ENCODE peak calls at places on chromosomes 4 and X, in five cellular contexts. One of them, this sample, is unnamed.

GRCh38 chr4:88765729-88766128 is 68.1 kb upstream of the NAP1L5 start:
- DNase-seq in immature natural killer cell: no peak
- DNase-seq in Right ventricle myocardium superior: peak; percentile 73
- DNase-seq in retina: no peak
- DNase-seq in DMS79: no peak
- DNase-seq in this sample: no peak

GRCh38 chr4:153148796-153149195 is 55.4 kb upstream of the TRIM2 start:
- DNase-seq in immature natural killer cell: no peak
- DNase-seq in Right ventricle myocardium superior: no peak
- DNase-seq in retina: no peak
- DNase-seq in DMS79: no peak
- DNase-seq in this sample: no peak

GRCh38 chrX:149908308-149908707 is 21.1 kb upstream of the HSFX4 start:
- DNase-seq in immature natural killer cell: no peak
- DNase-seq in Right ventricle myocardium superior: no peak
- DNase-seq in retina: no peak
- DNase-seq in DMS79: no peak
- DNase-seq in this sample: no peak

GRCh38 chrX:5390376-5390775 is 838.3 kb downstream of the NLGN4X start:
- DNase-seq in immature natural killer cell: no peak
- DNase-seq in Right ventricle myocardium superior: no peak
- DNase-seq in retina: no peak
- DNase-seq in DMS79: no peak
- DNase-seq in this sample: no peak

GRCh38 chr4:81882222-81882621 is 410.5 kb upstream of the RASGEF1B start:
- DNase-seq in immature natural killer cell: no peak
- DNase-seq in Right ventricle myocardium superior: no peak
- DNase-seq in retina: no peak
- DNase-seq in DMS79: no peak
- DNase-seq in this sample: no peak

GRCh38 chrX:133337250-133337649 is 78.0 kb downstream of the GPC4 start:
- DNase-seq in immature natural killer cell: no peak
- DNase-seq in Right ventricle myocardium superior: no peak
- DNase-seq in retina: no peak
- DNase-seq in DMS79: no peak
- DNase-seq in this sample: no peak

GRCh38 chrX:8289523-8289922 is 118.5 kb upstream of the VCX2 start:
- DNase-seq in immature natural killer cell: no peak
- DNase-seq in Right ventricle myocardium superior: no peak
- DNase-seq in retina: no peak
- DNase-seq in DMS79: no peak
- DNase-seq in this sample: no peak

GRCh38 chrX:118520206-118520857 is 24.7 kb downstream of the DOCK11 start:
- DNase-seq in immature natural killer cell: no peak
- DNase-seq in Right ventricle myocardium superior: no peak
- DNase-seq in retina: no peak
- DNase-seq in DMS79: no peak
- DNase-seq in this sample: no peak

GRCh38 chr4:135508006-135508714 is 1306.6 kb upstream of the PABPC4L start:
- DNase-seq in immature natural killer cell: no peak
- DNase-seq in Right ventricle myocardium superior: no peak
- DNase-seq in retina: no peak
- DNase-seq in DMS79: no peak
- DNase-seq in this sample: no peak

GRCh38 chrX:129717902-129718301 is 20.9 kb upstream of the XPNPEP2 start:
- DNase-seq in immature natural killer cell: no peak
- DNase-seq in Right ventricle myocardium superior: no peak
- DNase-seq in retina: no peak
- DNase-seq in DMS79: no peak
- DNase-seq in this sample: no peak

GRCh38 chr4:37653601-37654000 is 32.6 kb downstream of the RELL1 start:
- DNase-seq in immature natural killer cell: no peak
- DNase-seq in Right ventricle myocardium superior: no peak
- DNase-seq in retina: no peak
- DNase-seq in DMS79: no peak
- DNase-seq in this sample: no peak

GRCh38 chr4:129672941-129673340 is 577.0 kb downstream of the C4orf33 start:
- DNase-seq in immature natural killer cell: no peak
- DNase-seq in Right ventricle myocardium superior: no peak
- DNase-seq in retina: no peak
- DNase-seq in DMS79: no peak
- DNase-seq in this sample: no peak

This sample was measured in esophagus squamous epithelium.